ENCODE peak calls at places on chromosomes 3 and 15, in seven cellular contexts. V is H54, U is breast epithelium, E is spleen, Q is NB4, X is erythroblast, F is sigmoid colon. S is an unnamed sample.

GRCh38 chr3:51385621-51386091 is 565 bp downstream of the MANF start:
- DNase-seq in V (no peak), U (no peak), E (peak; percentile 83), Q (no peak), X (no peak), F (no peak), S (no peak)

GRCh38 chr3:143476965-143477640 is 357.5 kb downstream of the CHST2 start:
- DNase-seq in V (no peak), U (no peak), E (no peak), Q (peak; percentile 4), X (no peak), F (no peak), S (no peak)

GRCh38 chr15:42286445-42287029 is 13.3 kb upstream of the TMEM87A start:
- DNase-seq in V (no peak), U (no peak), E (no peak), Q (peak; percentile 76), X (no peak), F (no peak), S (no peak)

GRCh38 chr3:55369491-55369890 is 117.6 kb downstream of the WNT5A start:
- DNase-seq in V (no peak), U (no peak), E (no peak), Q (no peak), X (no peak), F (no peak), S (no peak)

GRCh38 chr3:49903451-49904424 is at the start of gene MST1R:
- DNase-seq in V (no peak), U (peak; percentile 87), E (peak; percentile 96), Q (no peak), X (peak; percentile 84), F (peak; percentile 84), S (peak; percentile 76)

GRCh38 chr3:20039765-20040475 is at the start of gene KAT2B:
- DNase-seq in V (peak; percentile 63), U (peak; percentile 52), E (peak; percentile 97), Q (peak; percentile 87), X (peak; percentile 93), F (peak; percentile 89), S (peak; percentile 86)

GRCh38 chr3:196774191-196774820 is 34.6 kb downstream of the PAK2 start:
- DNase-seq in V (no peak), U (no peak), E (no peak), Q (no peak), X (no peak), F (no peak), S (no peak)

GRCh38 chr15:89758283-89758682 is 7.2 kb upstream of the MESP1 start:
- DNase-seq in V (no peak), U (no peak), E (no peak), Q (no peak), X (no peak), F (no peak), S (no peak)

GRCh38 chr3:187661267-187661666 is 8.9 kb downstream of the SST start:
- DNase-seq in V (no peak), U (no peak), E (no peak), Q (no peak), X (no peak), F (no peak), S (no peak)

GRCh38 chr3:128385080-128385832 is 81.4 kb downstream of the DNAJB8 start:
- DNase-seq in V (peak; percentile 70), U (peak; percentile 22), E (no peak), Q (no peak), X (no peak), F (peak; percentile 85), S (no peak)

GRCh38 chr3:188827078-188827477 is 344.7 kb upstream of the TPRG1 start:
- DNase-seq in V (no peak), U (no peak), E (no peak), Q (no peak), X (no peak), F (no peak), S (no peak)

GRCh38 chr15:93523490-93523889 is 434.5 kb upstream of the RGMA start:
- DNase-seq in V (no peak), U (no peak), E (no peak), Q (no peak), X (no peak), F (no peak), S (no peak)

GRCh38 chr15:66359740-66360139 is 3.3 kb upstream of the TIPIN start:
- DNase-seq in V (no peak), U (no peak), E (no peak), Q (no peak), X (no peak), F (no peak), S (peak; percentile 20)

GRCh38 chr15:99137111-99137546 is 32.2 kb downstream of the SYNM start:
- DNase-seq in V (no peak), U (peak; percentile 79), E (no peak), Q (no peak), X (no peak), F (no peak), S (no peak)

GRCh38 chr3:129593230-129593594 is 13.3 kb downstream of the PLXND1 start:
- DNase-seq in V (no peak), U (no peak), E (no peak), Q (no peak), X (peak; percentile 26), F (no peak), S (no peak)

GRCh38 chr3:22765679-22766078 is 437.4 kb upstream of the UBE2E2 start:
- DNase-seq in V (no peak), U (no peak), E (no peak), Q (no peak), X (no peak), F (no peak), S (no peak)

GRCh38 chr15:20340331-20340811 is 201.2 kb downstream of the GOLGA6L6 start:
- DNase-seq in V (no peak), U (peak; percentile 51), E (peak; percentile 88), Q (no peak), X (no peak), F (peak; percentile 86), S (no peak)

GRCh38 chr15:47473857-47474256 is 243.4 kb upstream of the SEMA6D start:
- DNase-seq in V (no peak), U (peak; percentile 64), E (no peak), Q (no peak), X (no peak), F (peak; percentile 81), S (no peak)

GRCh38 chr15:42373274-42373673 is 14.0 kb downstream of the CAPN3 start:
- DNase-seq in V (no peak), U (no peak), E (no peak), Q (no peak), X (no peak), F (no peak), S (no peak)

GRCh38 chr3:160667452-160667851 is 9.5 kb upstream of the ARL14 start:
- DNase-seq in V (peak; percentile 33), U (no peak), E (no peak), Q (no peak), X (peak; percentile 4), F (no peak), S (peak; percentile 21)

GRCh38 chr3:145058483-145058882 is 1086.9 kb downstream of the DIPK2A start:
- DNase-seq in V (no peak), U (no peak), E (no peak), Q (peak; percentile 36), X (no peak), F (no peak), S (no peak)

GRCh38 chr3:101484805-101485620 is 28.0 kb downstream of the SENP7 start:
- DNase-seq in V (peak; percentile 30), U (no peak), E (no peak), Q (no peak), X (no peak), F (no peak), S (no peak)

GRCh38 chr3:196670335-196670734 is 30.8 kb downstream of the NRROS start:
- DNase-seq in V (no peak), U (no peak), E (peak; percentile 77), Q (no peak), X (no peak), F (no peak), S (no peak)

GRCh38 chr3:169813757-169814517 is 1.2 kb upstream of the LRRC34 start:
- DNase-seq in V (no peak), U (no peak), E (peak; percentile 93), Q (peak; percentile 78), X (peak; percentile 57), F (no peak), S (no peak)

GRCh38 chr3:124552224-124552623 is 178.0 kb upstream of the UMPS start:
- DNase-seq in V (no peak), U (peak; percentile 53), E (no peak), Q (no peak), X (no peak), F (no peak), S (peak; percentile 64)

GRCh38 chr3:186361612-186362408 is at the start of gene DGKG:
- DNase-seq in V (peak; percentile 63), U (no peak), E (peak; percentile 93), Q (peak; percentile 88), X (no peak), F (peak; percentile 82), S (peak; percentile 8)
- TF ChIP-seq POLR2A in V (peak; percentile 81), U (no peak), E (no peak), Q (peak; percentile 16), X (no peak), F (peak; percentile 78), S (no peak)

GRCh38 chr15:95267476-95267875 is 1036.1 kb downstream of the MCTP2 start:
- DNase-seq in V (no peak), U (no peak), E (no peak), Q (peak; percentile 31), X (no peak), F (no peak), S (no peak)
- TF ChIP-seq POLR2A in V (no peak), U (no peak), E (no peak), Q (no peak), X (no peak), F (no peak), S (no peak)

DNA sequence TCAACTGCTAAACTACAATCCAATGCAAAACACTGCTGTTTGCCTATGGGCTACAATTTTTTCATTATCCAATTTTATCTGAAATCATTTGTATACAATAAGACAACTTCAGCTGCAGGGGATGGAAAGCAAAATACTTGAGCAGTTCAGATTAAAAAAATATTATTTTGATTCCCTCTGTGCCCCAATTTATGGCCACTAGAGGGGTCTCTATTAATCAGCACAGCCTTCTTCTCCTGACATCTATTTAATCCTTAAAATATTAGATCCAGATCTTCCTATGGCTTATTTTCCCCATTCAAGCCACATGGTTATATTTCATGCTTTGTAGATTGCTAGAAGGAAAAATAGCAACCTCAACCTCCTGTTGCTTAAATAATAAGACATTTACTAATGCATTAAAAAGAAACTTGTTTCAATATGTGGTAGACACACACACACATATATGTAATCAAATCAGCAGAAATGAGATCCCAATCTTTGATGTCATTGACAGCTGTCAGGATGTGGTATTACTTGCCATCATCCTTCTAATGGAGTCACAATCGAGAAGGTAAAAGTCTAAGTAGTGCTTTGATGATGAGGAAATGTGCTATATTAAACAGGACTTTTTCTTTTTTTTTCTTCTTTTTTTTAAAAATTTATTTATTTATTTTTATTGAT is 104.2 kb downstream of the P2RY1 start:
- DNase-seq in V (no peak), U (no peak), E (no peak), Q (no peak), X (no peak), F (no peak), S (no peak)
- TF ChIP-seq POLR2A in V (no peak), U (no peak), E (no peak), Q (no peak), X (no peak), F (no peak), S (no peak)

GRCh38 chr15:44450172-44450571 is 22.7 kb downstream of the CTDSPL2 start:
- DNase-seq in V (no peak), U (no peak), E (no peak), Q (no peak), X (no peak), F (no peak), S (no peak)

GRCh38 chr15:44443515-44443914 is 16.1 kb downstream of the CTDSPL2 start:
- DNase-seq in V (no peak), U (no peak), E (no peak), Q (no peak), X (no peak), F (no peak), S (no peak)

GRCh38 chr15:44447772-44448376 is 20.4 kb downstream of the CTDSPL2 start:
- DNase-seq in V (no peak), U (no peak), E (no peak), Q (no peak), X (no peak), F (no peak), S (no peak)
- TF ChIP-seq POLR2A in V (no peak), U (no peak), E (no peak), Q (no peak), X (no peak), F (no peak), S (no peak)